ENCODE peak calls at places on chromosomes 12 and 14, in eight cellular contexts. J is IMR-90, S is thoracic aorta, O is lower lobe of right lung, X is MM.1S, C is mucosa of descending colon, Z is NB4, W is sigmoid colon. Y is an unnamed sample.

GRCh38 chr14:72736348-72736747 is 157.6 kb downstream of the DPF3 start:
- DNase-seq in C (no peak), W (no peak), J (peak), Z (no peak), O (no peak), S (no peak), X (no peak), Y (no peak)

GRCh38 chr14:105118646-105119409 is 49.7 kb downstream of the JAG2 start:
- DNase-seq in X (no peak), J (no peak), Z (no peak), S (no peak), C (no peak), W (no peak), O (peak), Y (no peak)

GRCh38 chr12:120490284-120490683 is 5.6 kb upstream of the DYNLL1 start:
- DNase-seq in C (no peak), J (no peak), W (no peak), X (no peak), S (no peak), O (no peak), Z (no peak), Y (no peak)

GRCh38 chr14:96261053-96261452 is 5.0 kb downstream of the BDKRB1 start:
- DNase-seq in W (no peak), S (no peak), C (no peak), O (no peak), X (no peak), J (peak), Z (no peak), Y (no peak)

GRCh38 chr12:55818140-55818728 is 393 bp downstream of the ORMDL2 start:
- DNase-seq in J (no peak), Z (no peak), O (no peak), W (peak), S (no peak), X (no peak), C (no peak), Y (no peak)

GRCh38 chr12:42238240-42239140 is at the start of gene YAF2:
- DNase-seq in C (peak), J (peak), X (peak), O (peak), W (peak), Z (peak), S (peak), Y (peak)

GRCh38 chr12:94379479-94380113 is 80.1 kb downstream of the CEP83 start:
- DNase-seq in S (no peak), C (no peak), O (no peak), J (peak), Z (no peak), X (no peak), W (no peak), Y (no peak)

GRCh38 chr12:2054091-2055018 is 1.6 kb downstream of the CACNA1C start:
- DNase-seq in O (no peak), C (no peak), J (no peak), X (no peak), Z (no peak), W (peak), S (no peak), Y (peak)

GRCh38 chr12:5200276-5201087 is 156.8 kb downstream of the KCNA5 start:
- DNase-seq in S (no peak), Z (peak), O (peak), J (peak), X (peak), C (no peak), W (no peak), Y (peak)

GRCh38 chr14:68340262-68340661 is 452.6 kb downstream of the ZFP36L1 start:
- DNase-seq in X (no peak), S (no peak), J (no peak), O (no peak), Z (no peak), C (no peak), W (no peak), Y (no peak)

GRCh38 chr14:50985816-50986396 is 41.6 kb upstream of the PYGL start:
- DNase-seq in O (no peak), C (no peak), Z (no peak), W (no peak), S (no peak), X (no peak), J (no peak), Y (no peak)

GRCh38 chr12:128844031-128844635 is 9.1 kb upstream of the GLT1D1 start:
- DNase-seq in C (no peak), W (no peak), Z (peak), O (peak), J (no peak), X (no peak), S (no peak), Y (no peak)

GRCh38 chr14:50770586-50770985 is 60.4 kb downstream of the NIN start:
- DNase-seq in O (no peak), S (no peak), W (no peak), C (no peak), X (no peak), J (no peak), Z (no peak), Y (no peak)

GRCh38 chr14:33357225-33358010 is 418.7 kb downstream of the NPAS3 start:
- DNase-seq in C (peak), O (no peak), W (no peak), J (no peak), X (no peak), S (no peak), Z (no peak), Y (no peak)

GRCh38 chr12:121579190-121579791 is 1.5 kb downstream of the KDM2B start:
- DNase-seq in J (no peak), C (peak), W (peak), Z (peak), X (no peak), S (no peak), O (peak), Y (peak)

GRCh38 chr12:89544730-89545184 is 18.9 kb upstream of the POC1B start:
- DNase-seq in W (peak), X (no peak), J (no peak), O (peak), S (no peak), C (no peak), Z (no peak), Y (peak)

GRCh38 chr14:95153866-95154265 is 3.5 kb downstream of the DICER1 start:
- DNase-seq in S (no peak), X (no peak), C (no peak), O (no peak), Z (no peak), J (no peak), W (no peak), Y (no peak)

GRCh38 chr14:106129274-106129673 is 602.9 kb downstream of the TMEM121 start:
- DNase-seq in W (no peak), C (no peak), S (no peak), X (no peak), O (no peak), J (no peak), Z (peak), Y (no peak)

GRCh38 chr14:71290960-71291466 is 383.8 kb downstream of the PCNX1 start:
- DNase-seq in O (no peak), Z (peak), S (no peak), J (peak), W (no peak), C (no peak), X (peak), Y (no peak)

GRCh38 chr12:110590059-110590458 is 6.9 kb upstream of the PPTC7 start:
- DNase-seq in X (no peak), O (no peak), S (no peak), Z (no peak), C (no peak), J (no peak), W (no peak), Y (no peak)

GRCh38 chr12:3520168-3520567 is 29.2 kb downstream of the PRMT8 start:
- DNase-seq in J (no peak), W (no peak), S (no peak), X (no peak), C (peak), O (no peak), Z (no peak), Y (no peak)

GRCh38 chr12:42119085-42119633 is 25.5 kb downstream of the GXYLT1 start:
- DNase-seq in S (no peak), J (peak), W (no peak), O (no peak), Z (no peak), X (no peak), C (no peak), Y (no peak)

GRCh38 chr14:52801014-52801708 is 9.8 kb upstream of the GNPNAT1 start:
- DNase-seq in Z (peak), W (no peak), O (no peak), S (peak), J (peak), X (no peak), C (no peak), Y (no peak)

GRCh38 chr12:107057071-107057834 is 36.1 kb downstream of the CRY1 start:
- DNase-seq in O (no peak), S (no peak), J (peak), C (no peak), W (no peak), Z (no peak), X (no peak), Y (no peak)

GRCh38 chr14:79369359-79370332 is 841.7 kb downstream of the DIO2 start:
- DNase-seq in Z (peak), J (peak), S (no peak), O (no peak), W (peak), C (no peak), X (no peak), Y (no peak)

GRCh38 chr14:90487462-90487861 is 90.6 kb downstream of the CALM1 start:
- DNase-seq in C (no peak), O (no peak), W (no peak), Z (no peak), S (no peak), X (no peak), J (no peak), Y (no peak)

GRCh38 chr14:68598621-68599447 is 194.0 kb downstream of the ZFP36L1 start:
- DNase-seq in C (peak), O (peak), X (no peak), W (peak), S (peak), Z (peak), J (peak), Y (no peak)

GRCh38 chr12:87827638-87828264 is 201.4 kb downstream of the C12orf50 start:
- DNase-seq in O (no peak), X (no peak), S (no peak), J (peak), C (no peak), W (no peak), Z (no peak), Y (no peak)

GRCh38 chr14:75401356-75401755 is 26.5 kb upstream of the JDP2 start:
- DNase-seq in C (no peak), W (peak), J (peak), X (no peak), S (no peak), Z (no peak), O (no peak), Y (no peak)

GRCh38 chr14:101508948-101509729 is 52.2 kb upstream of the DIO3 start:
- DNase-seq in C (peak), W (peak), S (no peak), Z (no peak), X (no peak), O (peak), J (no peak), Y (peak)

GRCh38 chr14:74836251-74836957 is 39.5 kb downstream of the PROX2 start:
- DNase-seq in W (no peak), C (no peak), X (no peak), O (no peak), J (peak), S (no peak), Z (no peak), Y (no peak)

GRCh38 chr14:62455446-62455845 is 589.8 kb downstream of the KCNH5 start:
- DNase-seq in X (no peak), C (no peak), J (peak), S (no peak), O (no peak), W (no peak), Z (no peak), Y (no peak)

GRCh38 chr12:107448198-107448597 is 237.4 kb upstream of the PWP1 start:
- DNase-seq in J (peak), Z (peak), W (no peak), O (no peak), S (no peak), X (no peak), C (no peak), Y (peak)

GRCh38 chr12:65022441-65022840 is 98.7 kb downstream of the WIF1 start:
- DNase-seq in J (no peak), O (no peak), W (no peak), S (no peak), X (no peak), Z (no peak), C (peak), Y (no peak)

DNA sequence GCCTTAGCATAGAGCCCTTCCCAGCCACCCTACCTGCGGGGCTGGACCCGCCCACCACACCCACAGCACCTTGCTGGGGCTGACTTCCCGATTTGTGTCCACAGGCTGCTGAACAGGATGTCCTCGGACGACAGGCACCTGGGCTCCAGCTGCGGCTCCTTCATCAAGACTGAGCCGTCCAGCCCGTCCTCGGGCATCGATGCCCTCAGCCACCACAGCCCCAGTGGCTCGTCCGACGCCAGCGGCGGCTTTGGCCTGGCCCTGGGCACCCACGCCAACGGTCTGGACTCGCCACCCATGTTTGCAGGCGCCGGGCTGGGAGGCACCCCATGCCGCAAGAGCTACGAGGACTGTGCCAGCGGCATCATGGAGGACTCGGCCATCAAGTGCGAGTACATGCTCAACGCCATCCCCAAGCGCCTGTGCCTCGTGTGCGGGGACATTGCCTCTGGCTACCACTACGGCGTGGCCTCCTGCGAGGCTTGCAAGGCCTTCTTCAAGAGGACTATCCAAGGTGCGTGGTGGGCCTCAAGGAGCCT is 63.4 kb downstream of the ESRRB start:
- DNase-seq in X (no peak), W (no peak), O (no peak), Z (no peak), C (no peak), S (no peak), J (no peak), Y (no peak)
- TF ChIP-seq CTCF in X (no peak), W (no peak), O (no peak), Z (no peak), C (no peak), S (no peak), J (no peak), Y (no peak)

GRCh38 chr12:124277394-124278222 is 17.3 kb upstream of the RFLNA start:
- DNase-seq in X (peak), Z (peak), S (no peak), J (no peak), O (no peak), C (no peak), W (no peak), Y (no peak)

GRCh38 chr12:124276337-124276736 is 18.6 kb upstream of the RFLNA start:
- DNase-seq in J (no peak), Z (no peak), S (no peak), W (no peak), O (no peak), C (no peak), X (no peak), Y (no peak)

GRCh38 chr12:124270671-124271070 is 24.2 kb upstream of the RFLNA start:
- DNase-seq in S (no peak), J (no peak), C (no peak), W (no peak), X (no peak), O (no peak), Z (no peak), Y (no peak)

GRCh38 chr12:124278389-124279101 is 16.3 kb upstream of the RFLNA start:
- DNase-seq in C (no peak), O (no peak), Z (no peak), S (no peak), W (no peak), J (no peak), X (no peak), Y (no peak)

DNA sequence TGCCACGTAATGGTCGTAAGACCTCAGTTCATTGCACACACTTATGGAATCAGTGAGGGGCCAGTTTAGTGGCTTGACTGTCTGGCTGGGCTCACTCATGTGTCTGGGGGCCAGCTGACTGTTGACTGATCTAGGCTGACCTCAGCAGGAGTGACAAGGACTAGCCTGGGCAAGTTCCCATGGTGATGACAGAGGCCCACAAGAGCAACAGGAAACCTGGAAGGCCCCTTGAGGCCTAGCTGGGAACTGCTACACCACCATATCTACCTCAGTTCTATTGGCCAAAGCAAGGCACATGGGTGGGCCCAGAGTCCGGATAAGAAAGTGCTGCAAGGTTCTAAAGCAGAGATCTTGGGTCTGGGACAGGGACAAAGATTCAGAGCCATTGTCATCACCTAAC is 21.3 kb upstream of the RFLNA start:
- DNase-seq in Z (peak), O (no peak), S (no peak), C (no peak), X (no peak), W (no peak), J (peak), Y (no peak)
- TF ChIP-seq CTCF in Z (peak), O (peak), S (no peak), C (no peak), X (no peak), W (no peak), J (no peak), Y (peak)

GRCh38 chr14:28299227-28299626 is 467.4 kb upstream of the FOXG1 start:
- DNase-seq in J (no peak), O (peak), W (peak), C (peak), Z (no peak), S (no peak), X (no peak), Y (no peak)

GRCh38 chr14:28297559-28297958 is 469.0 kb upstream of the FOXG1 start:
- DNase-seq in O (no peak), W (no peak), C (no peak), S (no peak), Z (no peak), J (no peak), X (no peak), Y (no peak)

GRCh38 chr14:28300356-28300755 is 466.2 kb upstream of the FOXG1 start:
- DNase-seq in J (no peak), Z (no peak), X (no peak), S (no peak), O (no peak), C (no peak), W (no peak), Y (no peak)

GRCh38 chr14:28298156-28298555 is 468.4 kb upstream of the FOXG1 start:
- DNase-seq in O (no peak), W (no peak), J (no peak), Z (no peak), S (no peak), X (no peak), C (no peak), Y (no peak)

DNA sequence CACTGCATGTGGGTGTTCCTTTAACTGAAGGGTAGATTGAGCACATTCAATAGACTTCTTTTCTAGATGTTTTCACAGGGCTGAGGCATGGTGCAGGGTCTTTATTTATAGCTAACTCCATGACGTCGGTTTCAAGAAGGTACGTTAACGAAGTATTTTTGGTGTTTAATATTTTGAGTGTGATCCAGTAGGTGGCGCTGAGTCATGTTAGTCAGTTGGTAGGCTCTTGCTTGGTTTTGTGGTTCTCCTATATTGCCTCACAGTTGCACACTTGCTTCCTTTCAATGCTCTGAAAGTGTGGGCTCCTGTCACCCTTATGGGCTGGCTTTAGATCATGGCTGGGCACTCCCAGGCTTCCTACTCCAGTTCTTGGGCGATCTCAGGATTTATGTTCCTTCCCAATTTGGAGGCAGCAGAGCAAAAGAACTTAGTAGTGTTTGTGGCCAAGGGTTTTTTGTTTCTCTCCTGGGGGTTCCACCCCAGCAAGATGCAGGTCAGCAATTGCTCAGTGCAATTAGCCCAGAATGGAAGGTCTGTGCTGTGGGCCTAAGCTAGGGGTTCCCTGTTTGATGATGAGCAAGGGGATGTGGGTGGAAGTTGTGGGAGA is 471.6 kb upstream of the FOXG1 start:
- DNase-seq in X (peak), O (no peak), C (no peak), W (no peak), S (no peak), J (no peak), Z (peak), Y (no peak)
- TF ChIP-seq CTCF in X (no peak), O (no peak), C (no peak), W (no peak), S (no peak), J (no peak), Z (peak), Y (peak)

GRCh38 chr14:41295734-41296133 is 310.9 kb upstream of the LRFN5 start:
- DNase-seq in O (no peak), J (no peak), C (no peak), Z (no peak), X (no peak), W (no peak), S (no peak), Y (no peak)

GRCh38 chr14:41303506-41303905 is 303.2 kb upstream of the LRFN5 start:
- DNase-seq in O (no peak), C (no peak), W (no peak), J (no peak), S (no peak), X (no peak), Z (no peak), Y (no peak)

GRCh38 chr14:41302776-41303175 is 303.9 kb upstream of the LRFN5 start:
- DNase-seq in X (no peak), Z (no peak), S (no peak), J (no peak), W (no peak), O (no peak), C (no peak), Y (no peak)

GRCh38 chr14:41297961-41298690 is 308.6 kb upstream of the LRFN5 start:
- DNase-seq in C (no peak), S (no peak), X (no peak), J (no peak), O (no peak), Z (no peak), W (no peak), Y (no peak)

GRCh38 chr14:41299924-41300323 is 306.8 kb upstream of the LRFN5 start:
- DNase-seq in C (no peak), X (no peak), Z (peak), S (no peak), J (no peak), W (no peak), O (no peak), Y (no peak)
- TF ChIP-seq CTCF in C (no peak), X (no peak), Z (no peak), S (no peak), J (no peak), W (no peak), O (no peak), Y (peak)

GRCh38 chr14:64841121-64841611 is 38.5 kb downstream of the SPTB start:
- DNase-seq in W (no peak), C (no peak), S (no peak), O (no peak), X (no peak), Z (no peak), J (peak), Y (no peak)
- TF ChIP-seq CTCF in W (no peak), C (no peak), S (no peak), O (no peak), X (no peak), Z (no peak), J (peak), Y (no peak)

GRCh38 chr12:116319316-116319715 is 41.8 kb upstream of the MED13L start:
- DNase-seq in S (no peak), C (no peak), X (no peak), Z (peak), J (peak), W (no peak), O (no peak), Y (no peak)

GRCh38 chr12:116317986-116318737 is 40.7 kb upstream of the MED13L start:
- DNase-seq in C (no peak), Z (no peak), X (no peak), O (peak), W (peak), S (no peak), J (no peak), Y (no peak)

GRCh38 chr12:116318738-116319050 is 41.2 kb upstream of the MED13L start:
- DNase-seq in S (no peak), X (no peak), O (no peak), W (peak), J (no peak), C (no peak), Z (no peak), Y (no peak)

GRCh38 chr12:116320839-116321238 is 43.3 kb upstream of the MED13L start:
- DNase-seq in Z (no peak), J (peak), X (no peak), C (no peak), S (no peak), W (no peak), O (no peak), Y (no peak)

GRCh38 chr12:116319851-116320621 is 42.5 kb upstream of the MED13L start:
- DNase-seq in Z (peak), C (no peak), O (no peak), S (peak), J (peak), W (peak), X (peak), Y (no peak)
- TF ChIP-seq CTCF in Z (no peak), C (no peak), O (no peak), S (no peak), J (no peak), W (no peak), X (no peak), Y (no peak)

GRCh38 chr14:31456841-31457664 is at the start of gene DTD2:
- DNase-seq in W (peak), C (peak), O (peak), J (peak), Z (peak), S (peak), X (peak), Y (peak)
- TF ChIP-seq CTCF in W (no peak), C (no peak), O (no peak), J (no peak), Z (no peak), S (no peak), X (no peak), Y (no peak)

Y was measured in glutamatergic neuron.